ENCODE peak calls at places on chromosome 7, in four cellular contexts. M, T, L and W are unnamed samples.

GRCh38 chr7:43869898-43870240 is 552 bp upstream of the MRPS24 start:
- DNase-seq in M (no peak), T (no peak), L (no peak), W (peak)

GRCh38 chr7:25950488-25951413 is 201.2 kb upstream of the NFE2L3 start:
- DNase-seq in M (peak), T (peak), L (peak), W (peak)

GRCh38 chr7:38660427-38661099 is 29.4 kb upstream of the AMPH start:
- DNase-seq in M (peak), T (peak), L (peak), W (peak)

GRCh38 chr7:134649231-134649775 is 2.6 kb downstream of the BPGM start:
- DNase-seq in M (no peak), T (no peak), L (no peak), W (peak)

GRCh38 chr7:46160861-46161260 is 239.8 kb upstream of the IGFBP3 start:
- DNase-seq in M (no peak), T (no peak), L (no peak), W (no peak)

GRCh38 chr7:38833329-38833728 is 75.7 kb downstream of the VPS41 start:
- DNase-seq in M (no peak), T (no peak), L (no peak), W (no peak)

GRCh38 chr7:158415316-158415715 is 172.3 kb downstream of the PTPRN2 start:
- DNase-seq in M (no peak), T (no peak), L (no peak), W (no peak)

GRCh38 chr7:49878627-49879026 is 105.2 kb downstream of the VWC2 start:
- DNase-seq in M (no peak), T (no peak), L (no peak), W (no peak)

GRCh38 chr7:128932862-128933821 is 4.6 kb upstream of the IRF5 start:
- DNase-seq in M (peak), T (peak), L (no peak), W (no peak)

GRCh38 chr7:28768577-28769147 is 189.5 kb downstream of the TRIL start:
- DNase-seq in M (no peak), T (no peak), L (no peak), W (peak)

GRCh38 chr7:91085175-91085574 is 179.1 kb upstream of the FZD1 start:
- DNase-seq in M (no peak), T (no peak), L (no peak), W (no peak)

GRCh38 chr7:26667514-26668133 is 196.8 kb downstream of the SKAP2 start:
- DNase-seq in M (peak), T (peak), L (peak), W (peak)

GRCh38 chr7:13217762-13218161 is 530.3 kb downstream of the ARL4A start:
- DNase-seq in M (no peak), T (no peak), L (no peak), W (no peak)

GRCh38 chr7:11746591-11746990 is 85.4 kb downstream of the THSD7A start:
- DNase-seq in M (no peak), T (no peak), L (no peak), W (no peak)

GRCh38 chr7:5596896-5597246 is 173.2 kb upstream of the TNRC18 start:
- DNase-seq in M (no peak), T (no peak), L (no peak), W (no peak)

GRCh38 chr7:135291809-135292253 is 58.2 kb downstream of the STRA8 start:
- DNase-seq in M (no peak), T (no peak), L (no peak), W (peak)

GRCh38 chr7:55423891-55424290 is 58.8 kb downstream of the LANCL2 start:
- DNase-seq in M (no peak), T (no peak), L (no peak), W (no peak)

GRCh38 chr7:116497708-116498107 is 1.8 kb upstream of the CAV2 start:
- DNase-seq in M (no peak), T (no peak), L (no peak), W (no peak)

GRCh38 chr7:149494738-149495368 is 2.8 kb downstream of the ZNF746 start:
- DNase-seq in M (no peak), T (no peak), L (no peak), W (peak)

GRCh38 chr7:70098905-70099672 is 500.8 kb downstream of the AUTS2 start:
- DNase-seq in M (no peak), T (no peak), L (no peak), W (peak)

DNA sequence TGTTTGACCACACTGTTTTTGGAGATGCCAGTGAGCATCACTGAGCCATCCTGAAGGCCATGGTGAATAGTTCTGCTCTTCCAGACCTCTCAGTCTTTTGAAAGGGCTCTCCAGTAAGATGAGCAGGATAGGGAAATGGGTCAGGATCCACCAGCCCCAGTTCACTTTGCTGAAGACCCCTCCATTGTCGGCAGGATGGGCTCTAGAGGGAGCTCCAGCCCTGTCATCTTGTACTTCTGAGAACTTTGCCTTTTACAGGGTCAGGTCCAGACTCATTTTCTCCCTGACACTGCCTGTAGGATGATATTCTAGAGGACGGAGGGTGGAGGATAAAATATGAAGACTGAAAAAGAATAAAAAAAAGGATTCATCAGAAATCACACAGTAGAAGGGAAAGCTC is 13.1 kb downstream of the LHFPL3 start:
- DNase-seq in M (no peak), T (peak), L (peak), W (no peak)
- TF ChIP-seq CTCF in M (no peak), T (no peak), L (peak), W (no peak)

DNA sequence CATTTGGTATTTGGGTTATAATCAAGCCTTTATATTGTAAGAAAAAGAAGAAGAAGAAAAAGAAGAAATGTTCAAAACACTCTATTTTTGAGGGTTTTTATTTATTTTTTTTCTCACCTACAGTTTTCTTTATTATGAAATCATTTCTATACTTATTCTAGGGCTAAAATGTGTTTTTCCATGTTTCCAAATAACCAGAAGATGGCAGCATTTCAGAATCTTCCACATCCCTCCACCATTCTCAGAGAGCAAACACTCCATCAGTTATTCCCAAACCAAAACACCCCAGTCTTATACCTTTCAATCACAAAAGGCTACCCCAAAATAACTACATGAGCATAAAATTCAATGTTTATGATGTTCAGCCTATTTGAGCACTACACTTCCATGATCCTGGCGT is 38.7 kb upstream of the PPP1R17 start:
- DNase-seq in M (no peak), T (no peak), L (no peak), W (peak)
- TF ChIP-seq CTCF in M (no peak), T (no peak), L (no peak), W (peak)

GRCh38 chr7:30285531-30286284 is 1.3 kb downstream of the ZNRF2 start:
- DNase-seq in M (peak), T (peak), L (peak), W (peak)
- TF ChIP-seq CTCF in M (no peak), T (no peak), L (no peak), W (no peak)

GRCh38 chr7:140661124-140661523 is 11.6 kb upstream of the ADCK2 start:
- DNase-seq in M (no peak), T (no peak), L (no peak), W (no peak)
- TF ChIP-seq CTCF in M (no peak), T (no peak), L (no peak), W (peak)

GRCh38 chr7:94893661-94894060 is 13.7 kb upstream of the PPP1R9A start:
- DNase-seq in M (no peak), T (no peak), L (no peak), W (no peak)

GRCh38 chr7:94882891-94883290 is 24.5 kb upstream of the PPP1R9A start:
- DNase-seq in M (no peak), T (no peak), L (no peak), W (no peak)

GRCh38 chr7:94883676-94884075 is 23.7 kb upstream of the PPP1R9A start:
- DNase-seq in M (no peak), T (no peak), L (no peak), W (no peak)

GRCh38 chr7:94888995-94889523 is 18.3 kb upstream of the PPP1R9A start:
- DNase-seq in M (no peak), T (no peak), L (no peak), W (no peak)

GRCh38 chr7:94888542-94888941 is 18.9 kb upstream of the PPP1R9A start:
- DNase-seq in M (no peak), T (no peak), L (no peak), W (no peak)
- TF ChIP-seq CTCF in M (no peak), T (no peak), L (no peak), W (no peak)